ENCODE peak calls at places on chromosomes 2 and 18, in ten cellular contexts. W, T, U, E, L, M, S, F, Y and R are unnamed samples.
A peak's percentile ranks its signal among the peaks of the same experiment; 100 is the strongest.

GRCh38 chr18:26549486-26550435 is 1.4 kb upstream of the KCTD1 start:
- DNase-seq in W (peak; percentile 46), T (no peak), U (peak; percentile 87), E (no peak), L (peak; percentile 68), M (no peak), S (no peak), F (peak; percentile 65), Y (no peak), R (peak; percentile 74)

GRCh38 chr2:69791045-69791444 is 38.4 kb upstream of the GMCL1 start:
- DNase-seq in W (no peak), T (no peak), U (no peak), E (no peak), L (no peak), M (no peak), S (no peak), F (no peak), Y (no peak), R (no peak)

GRCh38 chr18:77000527-77000926 is 132.1 kb downstream of the MBP start:
- DNase-seq in W (peak; percentile 75), T (peak; percentile 46), U (no peak), E (no peak), L (peak; percentile 27), M (no peak), S (peak; percentile 39), F (peak; percentile 78), Y (no peak), R (peak; percentile 19)

GRCh38 chr2:1856922-1857321 is 112.6 kb upstream of the PXDN start:
- DNase-seq in W (no peak), T (no peak), U (no peak), E (no peak), L (no peak), M (no peak), S (no peak), F (no peak), Y (no peak), R (peak; percentile 14)

GRCh38 chr18:12455511-12455910 is 47.8 kb downstream of the PRELID3A start:
- DNase-seq in W (no peak), T (no peak), U (no peak), E (peak; percentile 44), L (no peak), M (no peak), S (no peak), F (no peak), Y (no peak), R (no peak)

GRCh38 chr2:195396479-195396878 is 260.5 kb upstream of the SLC39A10 start:
- DNase-seq in W (no peak), T (no peak), U (no peak), E (no peak), L (no peak), M (no peak), S (no peak), F (no peak), Y (no peak), R (no peak)

GRCh38 chr2:71700880-71701397 is 247.6 kb downstream of the DYSF start:
- DNase-seq in W (no peak), T (no peak), U (peak; percentile 91), E (no peak), L (no peak), M (no peak), S (no peak), F (no peak), Y (no peak), R (no peak)

GRCh38 chr18:70333757-70334156 is 44.9 kb downstream of the SOCS6 start:
- DNase-seq in W (no peak), T (no peak), U (no peak), E (no peak), L (no peak), M (no peak), S (no peak), F (no peak), Y (no peak), R (peak; percentile 45)

GRCh38 chr2:158207354-158207753 is 105.7 kb downstream of the UPP2 start:
- DNase-seq in W (no peak), T (no peak), U (no peak), E (no peak), L (no peak), M (no peak), S (no peak), F (no peak), Y (no peak), R (no peak)

GRCh38 chr2:158828378-158829136 is 33.4 kb downstream of the DAPL1 start:
- DNase-seq in W (no peak), T (no peak), U (no peak), E (no peak), L (no peak), M (no peak), S (no peak), F (no peak), Y (no peak), R (no peak)

GRCh38 chr2:233350708-233351107 is 3.6 kb upstream of the DGKD start:
- DNase-seq in W (no peak), T (no peak), U (no peak), E (no peak), L (no peak), M (peak; percentile 22), S (no peak), F (peak; percentile 66), Y (no peak), R (peak; percentile 97)

GRCh38 chr2:29309090-29310054 is 194.2 kb downstream of the CLIP4 start:
- DNase-seq in W (peak; percentile 24), T (peak; percentile 17), U (no peak), E (no peak), L (peak; percentile 6), M (peak; percentile 11), S (no peak), F (peak; percentile 65), Y (peak; percentile 12), R (peak; percentile 72)

GRCh38 chr2:240412211-240412830 is 23.1 kb upstream of the GPC1 start:
- DNase-seq in W (peak; percentile 42), T (no peak), U (peak; percentile 59), E (no peak), L (no peak), M (no peak), S (no peak), F (no peak), Y (no peak), R (no peak)

GRCh38 chr18:74692367-74693013 is 94.8 kb downstream of the ZNF407 start:
- DNase-seq in W (no peak), T (no peak), U (no peak), E (no peak), L (no peak), M (no peak), S (no peak), F (no peak), Y (no peak), R (no peak)

GRCh38 chr2:151498178-151498577 is 88.5 kb downstream of the RIF1 start:
- DNase-seq in W (no peak), T (no peak), U (no peak), E (no peak), L (no peak), M (no peak), S (no peak), F (no peak), Y (no peak), R (no peak)

GRCh38 chr18:34985963-34986362 is 55.2 kb upstream of the MAPRE2 start:
- DNase-seq in W (no peak), T (no peak), U (no peak), E (no peak), L (no peak), M (no peak), S (no peak), F (no peak), Y (no peak), R (no peak)

GRCh38 chr2:207845202-207845864 is 75.6 kb upstream of the FZD5 start:
- DNase-seq in W (no peak), T (no peak), U (no peak), E (no peak), L (peak; percentile 40), M (no peak), S (no peak), F (no peak), Y (no peak), R (no peak)

GRCh38 chr2:125455110-125455509 is 1200.8 kb upstream of the GYPC start:
- DNase-seq in W (no peak), T (no peak), U (no peak), E (no peak), L (no peak), M (no peak), S (no peak), F (no peak), Y (no peak), R (no peak)

GRCh38 chr2:196162586-196163180 is 8.7 kb downstream of the STK17B start:
- DNase-seq in W (no peak), T (no peak), U (no peak), E (no peak), L (no peak), M (no peak), S (no peak), F (no peak), Y (no peak), R (no peak)

GRCh38 chr2:44942304-44943030 is 965 bp downstream of the SIX3 start:
- DNase-seq in W (peak; percentile 45), T (no peak), U (no peak), E (no peak), L (no peak), M (no peak), S (no peak), F (no peak), Y (no peak), R (no peak)

GRCh38 chr2:224925822-224926124 is 116.5 kb downstream of the DOCK10 start:
- DNase-seq in W (no peak), T (no peak), U (no peak), E (no peak), L (no peak), M (no peak), S (no peak), F (no peak), Y (no peak), R (no peak)

GRCh38 chr18:79510731-79511141 is 115.0 kb downstream of the NFATC1 start:
- DNase-seq in W (peak; percentile 16), T (no peak), U (peak; percentile 57), E (no peak), L (no peak), M (no peak), S (no peak), F (no peak), Y (no peak), R (no peak)